ENCODE peak calls at places on chromosome 2, in seven cellular contexts. One of them, this sample, is unnamed.

GRCh38 chr2:58739033-58739432 is 497.9 kb upstream of the FANCL start:
- DNase-seq in heart right ventricle: no peak
- DNase-seq in lower lobe of right lung: no peak
- DNase-seq in astrocyte: no peak
- DNase-seq in choroid plexus epithelial cell: no peak
- DNase-seq in bronchial epithelial cell: peak
- DNase-seq in ovary: no peak
- DNase-seq in this sample: no peak

GRCh38 chr2:60644942-60645341 is 91.5 kb upstream of the BCL11A start:
- DNase-seq in choroid plexus epithelial cell: no peak
- DNase-seq in heart right ventricle: no peak
- DNase-seq in ovary: no peak
- DNase-seq in lower lobe of right lung: no peak
- DNase-seq in astrocyte: no peak
- DNase-seq in bronchial epithelial cell: no peak
- DNase-seq in this sample: no peak

GRCh38 chr2:218889937-218890336 is 9.3 kb downstream of the WNT10A start:
- DNase-seq in choroid plexus epithelial cell: no peak
- DNase-seq in bronchial epithelial cell: no peak
- DNase-seq in astrocyte: no peak
- DNase-seq in ovary: no peak
- DNase-seq in heart right ventricle: no peak
- DNase-seq in lower lobe of right lung: no peak
- DNase-seq in this sample: no peak

GRCh38 chr2:112805542-112805941 is 21.2 kb upstream of the IL1A start:
- DNase-seq in heart right ventricle: no peak
- DNase-seq in lower lobe of right lung: no peak
- DNase-seq in ovary: no peak
- DNase-seq in choroid plexus epithelial cell: peak
- DNase-seq in bronchial epithelial cell: peak
- DNase-seq in astrocyte: no peak
- DNase-seq in this sample: no peak

GRCh38 chr2:99701503-99701902 is 211.7 kb upstream of the REV1 start:
- DNase-seq in heart right ventricle: no peak
- DNase-seq in ovary: no peak
- DNase-seq in bronchial epithelial cell: peak
- DNase-seq in lower lobe of right lung: no peak
- DNase-seq in choroid plexus epithelial cell: no peak
- DNase-seq in astrocyte: no peak
- DNase-seq in this sample: no peak

GRCh38 chr2:144354953-144355352 is 165.0 kb downstream of the ZEB2 start:
- DNase-seq in heart right ventricle: no peak
- DNase-seq in astrocyte: no peak
- DNase-seq in lower lobe of right lung: no peak
- DNase-seq in bronchial epithelial cell: no peak
- DNase-seq in choroid plexus epithelial cell: peak
- DNase-seq in ovary: peak
- DNase-seq in this sample: no peak

GRCh38 chr2:46315103-46315890 is 18.1 kb downstream of the EPAS1 start:
- DNase-seq in choroid plexus epithelial cell: peak
- DNase-seq in heart right ventricle: peak
- DNase-seq in bronchial epithelial cell: peak
- DNase-seq in astrocyte: peak
- DNase-seq in ovary: peak
- DNase-seq in lower lobe of right lung: peak
- DNase-seq in this sample: peak

GRCh38 chr2:7994397-7994951 is 687.4 kb upstream of the ID2 start:
- DNase-seq in ovary: no peak
- DNase-seq in choroid plexus epithelial cell: no peak
- DNase-seq in lower lobe of right lung: no peak
- DNase-seq in heart right ventricle: peak
- DNase-seq in bronchial epithelial cell: no peak
- DNase-seq in astrocyte: no peak
- DNase-seq in this sample: peak

GRCh38 chr2:149526689-149527088 is 60.9 kb downstream of the MMADHC start:
- DNase-seq in lower lobe of right lung: no peak
- DNase-seq in ovary: no peak
- DNase-seq in choroid plexus epithelial cell: no peak
- DNase-seq in bronchial epithelial cell: no peak
- DNase-seq in astrocyte: no peak
- DNase-seq in heart right ventricle: no peak
- DNase-seq in this sample: no peak

GRCh38 chr2:239383036-239383795 is 17.6 kb downstream of the HDAC4 start:
- DNase-seq in astrocyte: no peak
- DNase-seq in bronchial epithelial cell: no peak
- DNase-seq in choroid plexus epithelial cell: no peak
- DNase-seq in heart right ventricle: no peak
- DNase-seq in lower lobe of right lung: peak
- DNase-seq in ovary: no peak
- DNase-seq in this sample: no peak

GRCh38 chr2:111705206-111705605 is 178.8 kb downstream of the ANAPC1 start:
- DNase-seq in heart right ventricle: no peak
- DNase-seq in lower lobe of right lung: no peak
- DNase-seq in choroid plexus epithelial cell: no peak
- DNase-seq in astrocyte: no peak
- DNase-seq in ovary: no peak
- DNase-seq in bronchial epithelial cell: no peak
- DNase-seq in this sample: no peak

GRCh38 chr2:127932199-127932877 is 46.6 kb upstream of the AMMECR1L start:
- DNase-seq in choroid plexus epithelial cell: peak
- DNase-seq in astrocyte: peak
- DNase-seq in lower lobe of right lung: no peak
- DNase-seq in heart right ventricle: no peak
- DNase-seq in ovary: no peak
- DNase-seq in bronchial epithelial cell: peak
- DNase-seq in this sample: peak

GRCh38 chr2:29113027-29113686 is 2.1 kb upstream of the CLIP4 start:
- DNase-seq in astrocyte: peak
- DNase-seq in lower lobe of right lung: no peak
- DNase-seq in bronchial epithelial cell: peak
- DNase-seq in choroid plexus epithelial cell: peak
- DNase-seq in ovary: no peak
- DNase-seq in heart right ventricle: no peak
- DNase-seq in this sample: peak

GRCh38 chr2:74777161-74777900 is 56.6 kb upstream of the HK2 start:
- DNase-seq in lower lobe of right lung: no peak
- DNase-seq in ovary: no peak
- DNase-seq in astrocyte: no peak
- DNase-seq in bronchial epithelial cell: no peak
- DNase-seq in choroid plexus epithelial cell: no peak
- DNase-seq in heart right ventricle: no peak
- DNase-seq in this sample: no peak

GRCh38 chr2:152445791-152446201 is 110.8 kb downstream of the FMNL2 start:
- DNase-seq in astrocyte: peak
- DNase-seq in bronchial epithelial cell: peak
- DNase-seq in heart right ventricle: no peak
- DNase-seq in ovary: peak
- DNase-seq in choroid plexus epithelial cell: peak
- DNase-seq in lower lobe of right lung: no peak
- DNase-seq in this sample: peak

GRCh38 chr2:201955231-201955630 is 78.4 kb upstream of the FZD7 start:
- DNase-seq in bronchial epithelial cell: no peak
- DNase-seq in astrocyte: no peak
- DNase-seq in ovary: no peak
- DNase-seq in heart right ventricle: no peak
- DNase-seq in lower lobe of right lung: no peak
- DNase-seq in choroid plexus epithelial cell: no peak
- DNase-seq in this sample: no peak

GRCh38 chr2:231058761-231059550 is 2.3 kb downstream of the PSMD1 start:
- DNase-seq in lower lobe of right lung: no peak
- DNase-seq in heart right ventricle: no peak
- DNase-seq in ovary: no peak
- DNase-seq in bronchial epithelial cell: peak
- DNase-seq in astrocyte: peak
- DNase-seq in choroid plexus epithelial cell: peak
- DNase-seq in this sample: no peak

GRCh38 chr2:46387292-46387691 is 90.1 kb downstream of the EPAS1 start:
- DNase-seq in ovary: no peak
- DNase-seq in bronchial epithelial cell: no peak
- DNase-seq in lower lobe of right lung: no peak
- DNase-seq in astrocyte: no peak
- DNase-seq in choroid plexus epithelial cell: no peak
- DNase-seq in heart right ventricle: no peak
- DNase-seq in this sample: no peak

GRCh38 chr2:19802088-19802806 is 99.5 kb downstream of the TTC32 start:
- DNase-seq in lower lobe of right lung: no peak
- DNase-seq in astrocyte: peak
- DNase-seq in heart right ventricle: no peak
- DNase-seq in choroid plexus epithelial cell: peak
- DNase-seq in bronchial epithelial cell: no peak
- DNase-seq in ovary: no peak
- DNase-seq in this sample: peak

GRCh38 chr2:216967889-216968288 is 108.0 kb upstream of the TNP1 start:
- DNase-seq in heart right ventricle: peak
- DNase-seq in bronchial epithelial cell: no peak
- DNase-seq in choroid plexus epithelial cell: no peak
- DNase-seq in ovary: no peak
- DNase-seq in lower lobe of right lung: no peak
- DNase-seq in astrocyte: no peak
- DNase-seq in this sample: no peak

GRCh38 chr2:44766220-44766619 is 175.3 kb upstream of the SIX3 start:
- DNase-seq in lower lobe of right lung: no peak
- DNase-seq in choroid plexus epithelial cell: peak
- DNase-seq in bronchial epithelial cell: no peak
- DNase-seq in astrocyte: no peak
- DNase-seq in ovary: no peak
- DNase-seq in heart right ventricle: no peak
- DNase-seq in this sample: peak

GRCh38 chr2:213021971-213022899 is 129.2 kb downstream of the IKZF2 start:
- DNase-seq in bronchial epithelial cell: peak
- DNase-seq in astrocyte: peak
- DNase-seq in ovary: no peak
- DNase-seq in choroid plexus epithelial cell: peak
- DNase-seq in heart right ventricle: no peak
- DNase-seq in lower lobe of right lung: no peak
- DNase-seq in this sample: no peak

GRCh38 chr2:225122582-225123486 is 80.6 kb upstream of the DOCK10 start:
- DNase-seq in bronchial epithelial cell: no peak
- DNase-seq in choroid plexus epithelial cell: peak
- DNase-seq in astrocyte: no peak
- DNase-seq in lower lobe of right lung: no peak
- DNase-seq in ovary: no peak
- DNase-seq in heart right ventricle: no peak
- DNase-seq in this sample: peak

GRCh38 chr2:26172189-26172865 is 561 bp upstream of the GAREM2 start:
- DNase-seq in choroid plexus epithelial cell: no peak
- DNase-seq in bronchial epithelial cell: no peak
- DNase-seq in ovary: no peak
- DNase-seq in astrocyte: no peak
- DNase-seq in lower lobe of right lung: no peak
- DNase-seq in heart right ventricle: no peak
- DNase-seq in this sample: no peak

GRCh38 chr2:119208791-119209203 is 14.8 kb upstream of the STEAP3 start:
- DNase-seq in lower lobe of right lung: no peak
- DNase-seq in ovary: no peak
- DNase-seq in bronchial epithelial cell: peak
- DNase-seq in heart right ventricle: no peak
- DNase-seq in astrocyte: peak
- DNase-seq in choroid plexus epithelial cell: no peak
- DNase-seq in this sample: no peak

GRCh38 chr2:16553222-16553621 is 112.4 kb downstream of the CYRIA start:
- DNase-seq in bronchial epithelial cell: peak
- DNase-seq in choroid plexus epithelial cell: peak
- DNase-seq in lower lobe of right lung: no peak
- DNase-seq in astrocyte: peak
- DNase-seq in ovary: peak
- DNase-seq in heart right ventricle: no peak
- DNase-seq in this sample: peak

GRCh38 chr2:43104763-43105162 is 121.6 kb downstream of the ZFP36L2 start:
- DNase-seq in choroid plexus epithelial cell: no peak
- DNase-seq in bronchial epithelial cell: no peak
- DNase-seq in ovary: no peak
- DNase-seq in lower lobe of right lung: no peak
- DNase-seq in heart right ventricle: no peak
- DNase-seq in astrocyte: no peak
- DNase-seq in this sample: no peak
- TF ChIP-seq CTCF in choroid plexus epithelial cell: no peak
- TF ChIP-seq CTCF in bronchial epithelial cell: no peak
- TF ChIP-seq CTCF in ovary: no peak
- TF ChIP-seq CTCF in lower lobe of right lung: no peak
- TF ChIP-seq CTCF in heart right ventricle: no peak
- TF ChIP-seq CTCF in astrocyte: no peak
- TF ChIP-seq CTCF in this sample: no peak

GRCh38 chr2:65991864-65992554 is 442.9 kb upstream of the MEIS1 start:
- DNase-seq in heart right ventricle: no peak
- DNase-seq in ovary: no peak
- DNase-seq in bronchial epithelial cell: no peak
- DNase-seq in lower lobe of right lung: no peak
- DNase-seq in choroid plexus epithelial cell: no peak
- DNase-seq in astrocyte: no peak
- DNase-seq in this sample: no peak
- H3K4me3 ChIP-seq in heart right ventricle: no peak
- H3K4me3 ChIP-seq in ovary: no peak
- H3K4me3 ChIP-seq in bronchial epithelial cell: no peak
- H3K4me3 ChIP-seq in lower lobe of right lung: no peak
- H3K4me3 ChIP-seq in choroid plexus epithelial cell: no peak
- H3K4me3 ChIP-seq in astrocyte: no peak
- H3K4me3 ChIP-seq in this sample: no peak

DNA sequence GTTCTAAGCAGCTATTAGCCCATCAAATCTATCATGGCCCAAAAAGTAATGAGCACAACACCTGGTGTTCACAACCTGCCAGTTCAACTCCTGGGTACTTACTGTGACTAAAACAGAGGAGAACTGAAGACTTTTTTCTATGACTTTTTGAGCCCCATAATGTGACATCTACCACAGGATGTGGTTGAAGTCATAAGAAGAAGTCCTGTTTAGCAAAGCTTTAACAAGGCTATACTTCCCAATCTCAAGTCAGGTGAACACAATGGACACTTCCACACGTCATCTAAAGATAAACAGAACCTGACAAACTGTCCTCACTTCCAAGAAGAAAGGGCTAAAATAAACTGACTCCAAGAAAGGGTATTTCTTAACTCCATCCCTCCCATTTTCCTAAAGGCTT is 138.8 kb downstream of the ATAD2B start:
- DNase-seq in bronchial epithelial cell: no peak
- DNase-seq in astrocyte: no peak
- DNase-seq in ovary: no peak
- DNase-seq in choroid plexus epithelial cell: no peak
- DNase-seq in heart right ventricle: no peak
- DNase-seq in lower lobe of right lung: no peak
- DNase-seq in this sample: no peak
- TF ChIP-seq CTCF in bronchial epithelial cell: no peak
- TF ChIP-seq CTCF in astrocyte: no peak
- TF ChIP-seq CTCF in ovary: no peak
- TF ChIP-seq CTCF in choroid plexus epithelial cell: no peak
- TF ChIP-seq CTCF in heart right ventricle: no peak
- TF ChIP-seq CTCF in lower lobe of right lung: no peak
- TF ChIP-seq CTCF in this sample: no peak

DNA sequence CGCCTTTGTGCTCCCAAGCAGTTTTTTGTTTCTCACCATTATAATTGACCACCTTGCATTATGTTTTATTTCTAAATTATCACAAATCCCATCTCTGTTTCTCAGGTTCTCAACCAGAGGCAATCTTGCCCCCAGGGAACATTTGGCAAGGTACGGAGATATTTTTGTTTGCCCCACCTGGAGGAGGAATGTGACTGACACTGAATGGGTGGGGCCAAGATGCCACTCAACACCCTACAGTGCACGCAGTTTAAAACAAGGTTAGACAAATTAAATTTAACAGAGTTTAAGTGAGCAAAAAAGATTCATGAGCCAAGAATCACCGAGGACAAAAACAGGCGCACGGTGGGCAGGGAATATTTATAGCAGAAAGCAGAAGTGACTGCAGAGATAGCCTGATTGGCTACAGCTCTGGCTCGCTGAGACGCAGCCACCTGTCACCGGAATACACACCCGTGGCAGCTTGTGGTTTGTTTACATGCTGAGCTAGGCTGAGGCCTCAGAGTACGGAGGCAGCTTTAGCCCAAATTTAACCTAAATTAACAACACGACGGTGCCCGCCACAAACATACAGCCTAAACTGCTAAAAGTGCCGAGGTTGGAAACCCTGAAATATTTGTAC is 150.0 kb upstream of the ALKAL2 start:
- DNase-seq in bronchial epithelial cell: no peak
- DNase-seq in heart right ventricle: no peak
- DNase-seq in choroid plexus epithelial cell: no peak
- DNase-seq in ovary: no peak
- DNase-seq in lower lobe of right lung: no peak
- DNase-seq in astrocyte: no peak
- DNase-seq in this sample: no peak
- H3K4me3 ChIP-seq in bronchial epithelial cell: no peak
- H3K4me3 ChIP-seq in heart right ventricle: no peak
- H3K4me3 ChIP-seq in choroid plexus epithelial cell: no peak
- H3K4me3 ChIP-seq in ovary: no peak
- H3K4me3 ChIP-seq in lower lobe of right lung: peak
- H3K4me3 ChIP-seq in astrocyte: no peak
- H3K4me3 ChIP-seq in this sample: no peak